ENCODE peak calls at places on chromosomes 11 and 22, in nine cellular contexts. One of them, this sample, is unnamed.

GRCh38 chr11:14012836-14013235 is 50.3 kb downstream of the SPON1 start:
- DNase-seq in psoas muscle: no peak
- DNase-seq in HCT116: no peak
- DNase-seq in lung: no peak
- DNase-seq in pancreas: no peak
- DNase-seq in ovary: no peak
- DNase-seq in CD4-positive, alpha-beta memory T cell: no peak
- DNase-seq in fibroblast of lung: peak; percentile 53
- DNase-seq in effector memory CD4-positive, alpha-beta T cell: no peak
- DNase-seq in this sample: no peak

GRCh38 chr11:67463680-67464410 is 5.2 kb downstream of the TMEM134 start:
- DNase-seq in psoas muscle: peak; percentile 86
- DNase-seq in HCT116: peak; percentile 73
- DNase-seq in lung: peak; percentile 59
- DNase-seq in pancreas: no peak
- DNase-seq in ovary: peak; percentile 57
- DNase-seq in CD4-positive, alpha-beta memory T cell: no peak
- DNase-seq in fibroblast of lung: peak; percentile 34
- DNase-seq in effector memory CD4-positive, alpha-beta T cell: no peak
- DNase-seq in this sample: no peak

GRCh38 chr11:11279956-11280689 is 72.9 kb downstream of the CSNK2A3 start:
- DNase-seq in psoas muscle: no peak
- DNase-seq in HCT116: no peak
- DNase-seq in lung: no peak
- DNase-seq in pancreas: no peak
- DNase-seq in ovary: no peak
- DNase-seq in CD4-positive, alpha-beta memory T cell: peak; percentile 2
- DNase-seq in fibroblast of lung: peak; percentile 18
- DNase-seq in effector memory CD4-positive, alpha-beta T cell: no peak
- DNase-seq in this sample: no peak

GRCh38 chr22:35443338-35443737 is 43.4 kb downstream of the MCM5 start:
- DNase-seq in psoas muscle: no peak
- DNase-seq in HCT116: no peak
- DNase-seq in lung: no peak
- DNase-seq in pancreas: no peak
- DNase-seq in ovary: no peak
- DNase-seq in CD4-positive, alpha-beta memory T cell: no peak
- DNase-seq in fibroblast of lung: no peak
- DNase-seq in effector memory CD4-positive, alpha-beta T cell: no peak
- DNase-seq in this sample: no peak

GRCh38 chr22:22691716-22692701 is 47.6 kb downstream of the GGTLC2 start:
- DNase-seq in psoas muscle: no peak
- DNase-seq in HCT116: no peak
- DNase-seq in lung: no peak
- DNase-seq in pancreas: no peak
- DNase-seq in ovary: no peak
- DNase-seq in CD4-positive, alpha-beta memory T cell: no peak
- DNase-seq in fibroblast of lung: no peak
- DNase-seq in effector memory CD4-positive, alpha-beta T cell: no peak
- DNase-seq in this sample: no peak

GRCh38 chr11:131198161-131198560 is 172.3 kb upstream of the NTM start:
- DNase-seq in psoas muscle: no peak
- DNase-seq in HCT116: no peak
- DNase-seq in lung: no peak
- DNase-seq in pancreas: no peak
- DNase-seq in ovary: no peak
- DNase-seq in CD4-positive, alpha-beta memory T cell: no peak
- DNase-seq in fibroblast of lung: no peak
- DNase-seq in effector memory CD4-positive, alpha-beta T cell: no peak
- DNase-seq in this sample: no peak

GRCh38 chr11:109229682-109230081 is 192.3 kb upstream of the C11orf87 start:
- DNase-seq in psoas muscle: no peak
- DNase-seq in HCT116: no peak
- DNase-seq in lung: no peak
- DNase-seq in pancreas: no peak
- DNase-seq in ovary: no peak
- DNase-seq in CD4-positive, alpha-beta memory T cell: no peak
- DNase-seq in fibroblast of lung: peak; percentile 50
- DNase-seq in effector memory CD4-positive, alpha-beta T cell: no peak
- DNase-seq in this sample: no peak

GRCh38 chr11:69699213-69699612 is 4.6 kb downstream of the FGF19 start:
- DNase-seq in psoas muscle: no peak
- DNase-seq in HCT116: no peak
- DNase-seq in lung: no peak
- DNase-seq in pancreas: no peak
- DNase-seq in ovary: no peak
- DNase-seq in CD4-positive, alpha-beta memory T cell: no peak
- DNase-seq in fibroblast of lung: no peak
- DNase-seq in effector memory CD4-positive, alpha-beta T cell: no peak
- DNase-seq in this sample: no peak

GRCh38 chr11:62770778-62771143 is 435 bp upstream of the TAF6L start:
- DNase-seq in psoas muscle: peak; percentile 63
- DNase-seq in HCT116: no peak
- DNase-seq in lung: no peak
- DNase-seq in pancreas: peak; percentile 32
- DNase-seq in ovary: peak; percentile 52
- DNase-seq in CD4-positive, alpha-beta memory T cell: no peak
- DNase-seq in fibroblast of lung: no peak
- DNase-seq in effector memory CD4-positive, alpha-beta T cell: no peak
- DNase-seq in this sample: no peak

GRCh38 chr11:102457865-102458264 is 5.3 kb upstream of the TMEM123 start:
- DNase-seq in psoas muscle: no peak
- DNase-seq in HCT116: no peak
- DNase-seq in lung: no peak
- DNase-seq in pancreas: no peak
- DNase-seq in ovary: no peak
- DNase-seq in CD4-positive, alpha-beta memory T cell: no peak
- DNase-seq in fibroblast of lung: no peak
- DNase-seq in effector memory CD4-positive, alpha-beta T cell: no peak
- DNase-seq in this sample: no peak

GRCh38 chr11:14101388-14101787 is 138.9 kb downstream of the SPON1 start:
- DNase-seq in psoas muscle: no peak
- DNase-seq in HCT116: no peak
- DNase-seq in lung: no peak
- DNase-seq in pancreas: no peak
- DNase-seq in ovary: no peak
- DNase-seq in CD4-positive, alpha-beta memory T cell: no peak
- DNase-seq in fibroblast of lung: no peak
- DNase-seq in effector memory CD4-positive, alpha-beta T cell: no peak
- DNase-seq in this sample: no peak

GRCh38 chr11:121741316-121741715 is 288.5 kb upstream of the SORL1-AS1 start:
- DNase-seq in psoas muscle: no peak
- DNase-seq in HCT116: no peak
- DNase-seq in lung: no peak
- DNase-seq in pancreas: no peak
- DNase-seq in ovary: no peak
- DNase-seq in CD4-positive, alpha-beta memory T cell: no peak
- DNase-seq in fibroblast of lung: no peak
- DNase-seq in effector memory CD4-positive, alpha-beta T cell: no peak
- DNase-seq in this sample: no peak

GRCh38 chr11:95098826-95099225 is 9.2 kb downstream of the ENDOD1 start:
- DNase-seq in psoas muscle: no peak
- DNase-seq in HCT116: no peak
- DNase-seq in lung: no peak
- DNase-seq in pancreas: no peak
- DNase-seq in ovary: no peak
- DNase-seq in CD4-positive, alpha-beta memory T cell: no peak
- DNase-seq in fibroblast of lung: no peak
- DNase-seq in effector memory CD4-positive, alpha-beta T cell: no peak
- DNase-seq in this sample: no peak
- H3K4me1 ChIP-seq in psoas muscle: peaks cover 66% of the 10 kb centered on the region
- H3K4me1 ChIP-seq in HCT116: peaks cover 34% of the 10 kb centered on the region
- H3K4me1 ChIP-seq in lung: peaks cover 4% of the 10 kb centered on the region
- H3K4me1 ChIP-seq in pancreas: no peaks in the 10 kb centered on the region
- H3K4me1 ChIP-seq in ovary: peaks cover 3% of the 10 kb centered on the region
- H3K4me1 ChIP-seq in CD4-positive, alpha-beta memory T cell: peaks cover 17% of the 10 kb centered on the region
- H3K4me1 ChIP-seq in fibroblast of lung: peaks cover 8% of the 10 kb centered on the region
- H3K4me1 ChIP-seq in effector memory CD4-positive, alpha-beta T cell: no peaks in the 10 kb centered on the region
- H3K4me1 ChIP-seq in this sample: peaks cover 9% of the 10 kb centered on the region

GRCh38 chr11:94747136-94748110 is 20.7 kb upstream of the AMOTL1 start:
- DNase-seq in psoas muscle: no peak
- DNase-seq in HCT116: no peak
- DNase-seq in lung: no peak
- DNase-seq in pancreas: no peak
- DNase-seq in ovary: no peak
- DNase-seq in CD4-positive, alpha-beta memory T cell: no peak
- DNase-seq in fibroblast of lung: no peak
- DNase-seq in effector memory CD4-positive, alpha-beta T cell: no peak
- DNase-seq in this sample: no peak
- H3K4me1 ChIP-seq in psoas muscle: peaks cover 41% of the 10 kb centered on the region
- H3K4me1 ChIP-seq in HCT116: peaks cover 24% of the 10 kb centered on the region
- H3K4me1 ChIP-seq in lung: peaks cover 8% of the 10 kb centered on the region
- H3K4me1 ChIP-seq in pancreas: peaks cover 11% of the 10 kb centered on the region
- H3K4me1 ChIP-seq in ovary: no peaks in the 10 kb centered on the region
- H3K4me1 ChIP-seq in CD4-positive, alpha-beta memory T cell: no peaks in the 10 kb centered on the region
- H3K4me1 ChIP-seq in fibroblast of lung: peaks cover 2% of the 10 kb centered on the region
- H3K4me1 ChIP-seq in effector memory CD4-positive, alpha-beta T cell: no peaks in the 10 kb centered on the region
- H3K4me1 ChIP-seq in this sample: no peaks in the 10 kb centered on the region

GRCh38 chr11:695606-696381 is at the start of gene TMEM80:
- DNase-seq in psoas muscle: peak; percentile 100
- DNase-seq in HCT116: peak; percentile 96
- DNase-seq in lung: peak; percentile 99
- DNase-seq in pancreas: peak; percentile 98
- DNase-seq in ovary: peak; percentile 99
- DNase-seq in CD4-positive, alpha-beta memory T cell: peak; percentile 99
- DNase-seq in fibroblast of lung: peak; percentile 93
- DNase-seq in effector memory CD4-positive, alpha-beta T cell: peak; percentile 98
- DNase-seq in this sample: peak; percentile 99
- H3K4me1 ChIP-seq in psoas muscle: peaks cover 41% of the 10 kb centered on the region
- H3K4me1 ChIP-seq in HCT116: peaks cover 34% of the 10 kb centered on the region
- H3K4me1 ChIP-seq in lung: peaks cover 9% of the 10 kb centered on the region
- H3K4me1 ChIP-seq in pancreas: peaks cover 6% of the 10 kb centered on the region
- H3K4me1 ChIP-seq in ovary: peaks cover 13% of the 10 kb centered on the region
- H3K4me1 ChIP-seq in CD4-positive, alpha-beta memory T cell: peaks cover 56% of the 10 kb centered on the region
- H3K4me1 ChIP-seq in fibroblast of lung: peaks cover 17% of the 10 kb centered on the region
- H3K4me1 ChIP-seq in effector memory CD4-positive, alpha-beta T cell: peaks cover 39% of the 10 kb centered on the region
- H3K4me1 ChIP-seq in this sample: peaks cover 39% of the 10 kb centered on the region

GRCh38 chr11:114297806-114298700 is 1.9 kb downstream of the NNMT start:
- DNase-seq in psoas muscle: no peak
- DNase-seq in HCT116: no peak
- DNase-seq in lung: no peak
- DNase-seq in pancreas: no peak
- DNase-seq in ovary: no peak
- DNase-seq in CD4-positive, alpha-beta memory T cell: no peak
- DNase-seq in fibroblast of lung: peak; percentile 51
- DNase-seq in effector memory CD4-positive, alpha-beta T cell: no peak
- DNase-seq in this sample: no peak

GRCh38 chr11:114296190-114296978 is at the start of gene NNMT:
- DNase-seq in psoas muscle: peak; percentile 83
- DNase-seq in HCT116: no peak
- DNase-seq in lung: peak; percentile 63
- DNase-seq in pancreas: no peak
- DNase-seq in ovary: peak; percentile 36
- DNase-seq in CD4-positive, alpha-beta memory T cell: no peak
- DNase-seq in fibroblast of lung: peak; percentile 98
- DNase-seq in effector memory CD4-positive, alpha-beta T cell: no peak
- DNase-seq in this sample: no peak

GRCh38 chr11:114293201-114293711 is 2.9 kb upstream of the NNMT start:
- DNase-seq in psoas muscle: no peak
- DNase-seq in HCT116: no peak
- DNase-seq in lung: no peak
- DNase-seq in pancreas: no peak
- DNase-seq in ovary: no peak
- DNase-seq in CD4-positive, alpha-beta memory T cell: no peak
- DNase-seq in fibroblast of lung: peak; percentile 72
- DNase-seq in effector memory CD4-positive, alpha-beta T cell: no peak
- DNase-seq in this sample: no peak

GRCh38 chr11:114296979-114297372 is 777 bp downstream of the NNMT start:
- DNase-seq in psoas muscle: no peak
- DNase-seq in HCT116: no peak
- DNase-seq in lung: no peak
- DNase-seq in pancreas: no peak
- DNase-seq in ovary: no peak
- DNase-seq in CD4-positive, alpha-beta memory T cell: no peak
- DNase-seq in fibroblast of lung: no peak
- DNase-seq in effector memory CD4-positive, alpha-beta T cell: no peak
- DNase-seq in this sample: no peak

DNA sequence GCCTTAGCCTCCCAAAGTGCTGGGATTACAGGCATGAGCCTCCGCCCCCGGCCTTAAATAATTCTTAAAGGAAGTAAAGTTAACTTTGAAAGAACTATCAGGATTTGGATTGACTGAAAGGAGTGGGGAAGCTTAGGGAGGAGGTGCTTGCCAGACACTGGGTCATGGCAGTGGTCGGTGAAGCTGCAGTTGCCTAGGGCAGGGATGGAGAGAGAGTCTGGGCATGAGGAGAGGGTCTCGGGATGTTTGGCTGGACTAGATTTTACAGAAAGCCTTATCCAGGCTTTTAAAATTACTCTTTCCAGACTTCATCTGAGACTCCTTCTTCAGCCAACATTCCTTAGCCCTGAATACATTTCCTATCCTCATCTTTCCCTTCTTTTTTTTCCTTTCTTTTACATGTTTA is 520 bp upstream of the NNMT start:
- DNase-seq in psoas muscle: peak; percentile 56
- DNase-seq in HCT116: no peak
- DNase-seq in lung: no peak
- DNase-seq in pancreas: no peak
- DNase-seq in ovary: no peak
- DNase-seq in CD4-positive, alpha-beta memory T cell: no peak
- DNase-seq in fibroblast of lung: no peak
- DNase-seq in effector memory CD4-positive, alpha-beta T cell: no peak
- DNase-seq in this sample: no peak
- H3K4me1 ChIP-seq in psoas muscle: peaks cover 35% of the 10 kb centered on the region
- H3K4me1 ChIP-seq in HCT116: no peaks in the 10 kb centered on the region
- H3K4me1 ChIP-seq in lung: peaks cover 4% of the 10 kb centered on the region
- H3K4me1 ChIP-seq in pancreas: no peaks in the 10 kb centered on the region
- H3K4me1 ChIP-seq in ovary: peaks cover 9% of the 10 kb centered on the region
- H3K4me1 ChIP-seq in CD4-positive, alpha-beta memory T cell: no peaks in the 10 kb centered on the region
- H3K4me1 ChIP-seq in fibroblast of lung: peaks cover 14% of the 10 kb centered on the region
- H3K4me1 ChIP-seq in effector memory CD4-positive, alpha-beta T cell: no peaks in the 10 kb centered on the region
- H3K4me1 ChIP-seq in this sample: no peaks in the 10 kb centered on the region

DNA sequence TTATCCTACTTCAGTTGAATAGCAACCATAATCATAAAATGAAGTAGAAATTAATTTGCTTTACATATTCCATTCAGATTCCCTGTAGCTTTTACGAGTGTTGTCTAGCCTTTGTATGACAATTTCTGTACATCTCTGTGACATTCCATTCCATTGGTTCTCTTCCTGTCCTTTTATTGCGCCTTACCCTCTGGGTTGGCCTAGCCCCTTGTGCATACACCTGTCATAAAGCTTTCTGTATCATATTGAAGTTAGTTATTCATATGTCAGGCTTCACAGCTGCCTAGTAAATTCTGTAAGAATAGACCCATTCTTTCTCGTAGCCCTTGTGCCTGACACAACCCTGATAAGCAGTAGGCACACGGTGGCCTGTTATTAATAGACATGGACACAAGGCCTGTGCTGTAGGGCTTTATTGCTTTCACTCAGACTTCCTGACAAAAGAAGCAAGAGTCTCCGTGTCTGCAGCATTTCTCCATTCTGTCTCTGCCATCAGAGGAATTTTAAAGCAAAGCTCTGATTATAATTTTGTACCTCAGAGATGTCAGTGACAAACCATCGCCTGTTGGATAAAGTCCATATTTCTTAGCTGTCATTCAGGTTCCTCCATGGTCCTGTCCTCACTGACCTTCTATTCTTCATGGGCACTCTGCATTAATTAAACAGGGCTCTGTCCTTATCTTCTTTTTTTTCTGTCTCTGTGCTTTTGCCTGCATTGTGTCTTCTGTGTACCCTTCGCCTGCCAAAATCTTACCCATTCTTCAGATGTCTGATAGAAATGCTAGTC is 49.4 kb downstream of the BID start:
- DNase-seq in psoas muscle: no peak
- DNase-seq in HCT116: no peak
- DNase-seq in lung: no peak
- DNase-seq in pancreas: no peak
- DNase-seq in ovary: no peak
- DNase-seq in CD4-positive, alpha-beta memory T cell: no peak
- DNase-seq in fibroblast of lung: no peak
- DNase-seq in effector memory CD4-positive, alpha-beta T cell: no peak
- DNase-seq in this sample: no peak
- H3K4me1 ChIP-seq in psoas muscle: peaks cover 11% of the 10 kb centered on the region
- H3K4me1 ChIP-seq in HCT116: no peaks in the 10 kb centered on the region
- H3K4me1 ChIP-seq in lung: peaks cover 3% of the 10 kb centered on the region
- H3K4me1 ChIP-seq in pancreas: no peaks in the 10 kb centered on the region
- H3K4me1 ChIP-seq in ovary: peaks cover 6% of the 10 kb centered on the region
- H3K4me1 ChIP-seq in CD4-positive, alpha-beta memory T cell: peaks cover 10% of the 10 kb centered on the region
- H3K4me1 ChIP-seq in fibroblast of lung: peaks cover 13% of the 10 kb centered on the region
- H3K4me1 ChIP-seq in effector memory CD4-positive, alpha-beta T cell: peaks cover 6% of the 10 kb centered on the region
- H3K4me1 ChIP-seq in this sample: peaks cover 2% of the 10 kb centered on the region

This sample was measured in CD4-positive, CD25-positive, alpha-beta regulatory T cell.